ENCODE peak calls at places on chromosomes 3 and 15, in five cellular contexts. T is HepG2, N is A549, R is H1, Q is endothelial cell of umbilical vein. U is an unnamed sample.

GRCh38 chr3:42290966-42291714 is 25.2 kb upstream of the CCK start:
- DNase-seq in N (no peak), T (no peak), Q (no peak), R (no peak), U (no peak)

GRCh38 chr3:15513121-15513520 is 8.4 kb downstream of the COLQ start:
- DNase-seq in Q (no peak), R (no peak), N (no peak), T (no peak), U (no peak)

GRCh38 chr15:27832263-27832647 is 266.9 kb downstream of the OCA2 start:
- DNase-seq in Q (no peak), R (no peak), T (no peak), N (no peak), U (no peak)

GRCh38 chr15:65666257-65666656 is 44.5 kb downstream of the SLC24A1 start:
- DNase-seq in T (no peak), R (no peak), Q (peak), N (peak), U (no peak)

GRCh38 chr3:99537416-99537815 is 101.0 kb upstream of the COL8A1 start:
- DNase-seq in T (no peak), Q (no peak), R (no peak), N (no peak), U (no peak)

GRCh38 chr15:35466476-35466875 is 79.5 kb downstream of the DPH6 start:
- DNase-seq in T (no peak), R (no peak), Q (no peak), N (no peak), U (no peak)

GRCh38 chr15:59437777-59438574 is at the start of gene FAM81A:
- DNase-seq in T (no peak), Q (peak), R (peak), N (peak), U (peak)

GRCh38 chr15:59208850-59209249 is 2.2 kb downstream of the LDHAL6B start:
- DNase-seq in R (no peak), Q (no peak), T (no peak), N (no peak), U (no peak)

GRCh38 chr3:185715091-185715490 is 109.8 kb downstream of the IGF2BP2 start:
- DNase-seq in N (no peak), R (no peak), T (no peak), Q (peak), U (peak)

GRCh38 chr15:79166311-79166955 is 75.9 kb upstream of the RASGRF1 start:
- DNase-seq in N (no peak), T (no peak), Q (no peak), R (no peak), U (no peak)

GRCh38 chr15:61364871-61365270 is 135.8 kb upstream of the RORA start:
- DNase-seq in Q (no peak), N (no peak), R (peak), T (peak), U (peak)

GRCh38 chr15:34047893-34048775 is 9.1 kb upstream of the AVEN start:
- DNase-seq in R (no peak), T (no peak), Q (no peak), N (no peak), U (no peak)

GRCh38 chr15:52338891-52339290 is 43.3 kb upstream of the MYO5C start:
- DNase-seq in N (no peak), T (no peak), R (no peak), Q (no peak), U (no peak)

GRCh38 chr3:77935418-77935817 is 895.5 kb downstream of the ROBO2 start:
- DNase-seq in R (no peak), N (no peak), T (no peak), Q (no peak), U (no peak)

GRCh38 chr3:17558565-17558964 is 183.9 kb downstream of the TBC1D5 start:
- DNase-seq in R (no peak), T (no peak), N (no peak), Q (no peak), U (no peak)

GRCh38 chr3:10568549-10568948 is 63.2 kb upstream of the ATP2B2 start:
- DNase-seq in R (no peak), T (no peak), Q (no peak), N (no peak), U (no peak)

GRCh38 chr3:113097821-113098516 is 107.2 kb downstream of the GTPBP8 start:
- DNase-seq in R (no peak), Q (no peak), N (peak), T (peak), U (no peak)

GRCh38 chr15:96166223-96167200 is 164.0 kb upstream of the NR2F2 start:
- DNase-seq in R (no peak), T (no peak), N (no peak), Q (no peak), U (no peak)

GRCh38 chr3:48240000-48240710 is 749 bp upstream of the ZNF589 start:
- DNase-seq in Q (no peak), R (peak), N (no peak), T (no peak), U (peak)

GRCh38 chr3:195867631-195868335 is 40.6 kb downstream of the TNK2 start:
- DNase-seq in T (no peak), N (no peak), Q (no peak), R (no peak), U (no peak)

GRCh38 chr15:68590721-68591389 is 12.1 kb downstream of the CORO2B start:
- DNase-seq in Q (no peak), T (no peak), N (no peak), R (no peak), U (no peak)

GRCh38 chr3:114214542-114215341 is 22.6 kb downstream of the ZNF80 start:
- DNase-seq in Q (no peak), T (no peak), R (no peak), N (no peak), U (no peak)

GRCh38 chr3:196341142-196341541 is 3.0 kb upstream of the TM4SF19 start:
- DNase-seq in T (no peak), R (no peak), Q (no peak), N (no peak), U (no peak)

GRCh38 chr3:73625124-73625665 is 454 bp upstream of the PDZRN3 start:
- DNase-seq in N (no peak), T (no peak), Q (peak), R (peak), U (peak)

GRCh38 chr3:36843065-36844051 is 79.0 kb upstream of the DCLK3 start:
- DNase-seq in T (peak), Q (peak), R (peak), N (peak), U (peak)

GRCh38 chr15:37046876-37047614 is 53.3 kb downstream of the MEIS2 start:
- DNase-seq in Q (no peak), R (no peak), T (peak), N (no peak), U (no peak)

DNA sequence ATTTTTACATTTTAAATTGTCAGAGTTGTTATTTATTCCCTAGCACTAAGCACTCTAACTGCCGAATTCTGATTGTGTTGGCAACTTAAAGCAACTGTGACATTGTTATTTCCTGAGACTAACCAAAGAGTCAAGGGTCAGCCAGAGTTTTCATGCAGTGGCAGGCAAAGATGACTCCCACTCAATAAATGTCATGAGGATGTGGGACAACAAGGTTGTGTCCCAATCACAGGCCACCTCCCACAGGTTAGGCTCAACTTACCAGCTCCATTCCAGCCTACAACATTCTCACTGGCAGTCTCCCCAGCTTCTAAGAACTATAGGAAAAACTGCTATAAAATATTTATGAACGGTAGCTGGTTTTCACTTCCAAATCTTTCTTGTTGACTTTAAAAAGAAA is 80.1 kb downstream of the RSL24D1 start:
- DNase-seq in T (no peak), Q (no peak), N (no peak), R (no peak), U (no peak)
- TF ChIP-seq JUN in T (no peak), Q (no peak), N (no peak), R (no peak), U (no peak)

GRCh38 chr3:172221550-172221949 is 182.2 kb downstream of the FNDC3B start:
- DNase-seq in R (no peak), Q (no peak), T (no peak), N (no peak), U (no peak)
- TF ChIP-seq JUN in R (no peak), Q (no peak), T (no peak), N (no peak), U (no peak)

DNA sequence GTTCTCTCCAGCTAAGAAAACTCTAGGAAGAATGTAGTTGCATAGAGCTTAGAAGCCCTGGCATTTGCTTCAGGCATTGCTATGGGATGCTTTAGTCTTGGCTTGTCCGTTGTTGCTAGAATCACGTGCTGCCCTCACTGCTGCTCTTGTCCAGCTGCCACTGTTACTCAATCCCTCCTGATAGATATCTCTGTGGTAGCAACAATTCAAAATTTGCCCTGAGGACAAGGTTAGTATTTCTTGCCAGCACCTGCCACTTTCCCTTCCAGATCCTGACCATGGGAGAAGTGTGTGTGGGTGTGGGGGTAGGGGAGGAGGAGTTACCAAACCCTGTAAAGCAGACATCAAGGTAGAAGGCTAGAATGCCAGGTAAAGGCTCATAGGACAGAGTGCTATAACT is 113.8 kb downstream of the PPM1L start:
- DNase-seq in Q (no peak), N (no peak), T (no peak), R (no peak), U (no peak)
- TF ChIP-seq JUN in Q (no peak), N (no peak), T (no peak), R (no peak), U (no peak)

GRCh38 chr3:67012564-67012963 is 14.5 kb downstream of the KBTBD8 start:
- DNase-seq in Q (no peak), T (no peak), R (no peak), N (no peak), U (no peak)
- TF ChIP-seq JUN in Q (no peak), T (no peak), R (no peak), N (no peak), U (no peak)

GRCh38 chr3:155313303-155313702 is 19.8 kb upstream of the STRIT1 start:
- DNase-seq in N (no peak), R (no peak), Q (no peak), T (no peak), U (no peak)

GRCh38 chr3:155320934-155321333 is 27.5 kb upstream of the STRIT1 start:
- DNase-seq in N (no peak), Q (no peak), R (no peak), T (no peak), U (no peak)

GRCh38 chr3:155313916-155314315 is 20.4 kb upstream of the STRIT1 start:
- DNase-seq in Q (no peak), N (no peak), R (no peak), T (no peak), U (no peak)

GRCh38 chr3:155316450-155316849 is 23.0 kb upstream of the STRIT1 start:
- DNase-seq in Q (no peak), R (no peak), N (no peak), T (no peak), U (no peak)

GRCh38 chr3:155317211-155317610 is 23.7 kb upstream of the STRIT1 start:
- DNase-seq in T (no peak), Q (no peak), N (no peak), R (no peak), U (no peak)
- TF ChIP-seq JUN in T (no peak), Q (no peak), N (no peak), R (no peak), U (no peak)